ENCODE peak calls at places on chromosomes 2 and 18, in six cellular contexts. I, L, U, R, Z and D are unnamed samples.
A peak's percentile ranks its signal among the peaks of the same experiment; 100 is the strongest.

GRCh38 chr2:174593574-174594203 is 3.9 kb downstream of the WIPF1 start:
- DNase-seq in I (no peak), L (no peak), U (peak; percentile 43), R (no peak), Z (no peak), D (no peak)

GRCh38 chr2:10847008-10847407 is 34.4 kb upstream of the PDIA6 start:
- DNase-seq in I (peak; percentile 86), L (no peak), U (no peak), R (no peak), Z (no peak), D (no peak)

GRCh38 chr2:43445781-43446180 is 150.1 kb downstream of the THADA start:
- DNase-seq in I (no peak), L (no peak), U (no peak), R (no peak), Z (no peak), D (no peak)

GRCh38 chr18:31041346-31042067 is 1.0 kb downstream of the DSC3 start:
- DNase-seq in I (no peak), L (peak; percentile 23), U (peak; percentile 70), R (peak; percentile 44), Z (peak; percentile 44), D (no peak)

GRCh38 chr18:22840606-22841144 is 92.5 kb upstream of the RBBP8 start:
- DNase-seq in I (no peak), L (no peak), U (no peak), R (no peak), Z (no peak), D (no peak)

GRCh38 chr18:42174909-42175308 is 219.9 kb downstream of the PIK3C3 start:
- DNase-seq in I (no peak), L (no peak), U (peak; percentile 55), R (no peak), Z (no peak), D (no peak)

GRCh38 chr2:232028631-232029030 is 67.1 kb downstream of the DIS3L2 start:
- DNase-seq in I (peak; percentile 54), L (no peak), U (no peak), R (no peak), Z (no peak), D (no peak)

GRCh38 chr2:150267651-150268415 is 219.6 kb downstream of the RND3 start:
- DNase-seq in I (no peak), L (no peak), U (no peak), R (no peak), Z (no peak), D (no peak)

GRCh38 chr2:106099691-106100090 is 94.4 kb downstream of the UXS1 start:
- DNase-seq in I (no peak), L (no peak), U (no peak), R (no peak), Z (no peak), D (no peak)

GRCh38 chr2:30235008-30235655 is 3.8 kb downstream of the LBH start:
- DNase-seq in I (no peak), L (no peak), U (no peak), R (no peak), Z (no peak), D (no peak)

GRCh38 chr2:120323807-120324399 is 22.0 kb upstream of the INHBB start:
- DNase-seq in I (no peak), L (no peak), U (no peak), R (peak; percentile 31), Z (no peak), D (no peak)

GRCh38 chr2:74675090-74675489 is 21.0 kb downstream of the SEMA4F start:
- DNase-seq in I (no peak), L (no peak), U (no peak), R (no peak), Z (no peak), D (no peak)

GRCh38 chr2:63056309-63057065 is 5.9 kb downstream of the OTX1 start:
- DNase-seq in I (peak; percentile 30), L (no peak), U (no peak), R (no peak), Z (no peak), D (no peak)

GRCh38 chr18:32674491-32674890 is 98.3 kb downstream of the KLHL14 start:
- DNase-seq in I (no peak), L (peak; percentile 15), U (peak; percentile 31), R (no peak), Z (no peak), D (no peak)

GRCh38 chr2:85130407-85130806 is 2.8 kb upstream of the TCF7L1 start:
- DNase-seq in I (no peak), L (no peak), U (peak; percentile 20), R (no peak), Z (no peak), D (no peak)

GRCh38 chr18:25825066-25825465 is 265.3 kb downstream of the SS18 start:
- DNase-seq in I (no peak), L (no peak), U (no peak), R (no peak), Z (no peak), D (no peak)

GRCh38 chr2:12982149-12982584 is 265.4 kb downstream of the TRIB2 start:
- DNase-seq in I (no peak), L (no peak), U (no peak), R (no peak), Z (no peak), D (no peak)

GRCh38 chr2:165087933-165088901 is 115.6 kb downstream of the SCN3A start:
- DNase-seq in I (no peak), L (no peak), U (no peak), R (no peak), Z (no peak), D (no peak)
- TF ChIP-seq CTCF in I (no peak), L (no peak), U (no peak), R (no peak), Z (no peak), D (no peak)

DNA sequence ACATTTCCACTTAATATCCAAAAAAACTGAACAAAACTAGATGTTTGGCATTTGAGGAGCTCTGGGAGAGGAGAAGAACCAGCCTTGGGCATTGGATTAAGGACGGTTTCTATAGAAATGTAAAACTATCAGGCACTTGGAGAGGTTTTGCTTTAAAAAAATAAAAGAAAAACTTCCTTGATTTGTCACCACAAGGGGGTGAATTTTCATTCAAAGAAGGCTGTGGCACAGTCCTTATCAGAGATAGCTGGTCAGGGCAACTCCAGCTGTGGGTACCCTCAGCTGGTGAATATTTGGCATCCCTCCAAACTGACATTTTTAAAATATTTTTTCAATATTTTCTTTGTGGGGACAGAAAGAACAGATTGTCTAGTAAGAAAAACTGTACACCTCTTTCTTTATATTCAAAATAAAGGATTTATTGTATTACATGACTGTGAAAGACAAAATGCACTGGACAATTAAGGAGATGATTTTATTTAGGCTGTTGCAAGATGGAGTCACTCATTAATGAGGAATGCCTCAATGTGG is 46.1 kb upstream of the TBC1D8 start:
- DNase-seq in I (no peak), L (peak; percentile 15), U (no peak), R (no peak), Z (no peak), D (no peak)
- TF ChIP-seq CTCF in I (no peak), L (peak; percentile 24), U (no peak), R (peak; percentile 28), Z (no peak), D (no peak)

GRCh38 chr2:48567671-48568070 is 37.7 kb downstream of the STON1 start:
- DNase-seq in I (no peak), L (no peak), U (no peak), R (no peak), Z (no peak), D (no peak)

GRCh38 chr2:48569433-48569832 is 39.5 kb downstream of the STON1 start:
- DNase-seq in I (no peak), L (no peak), U (no peak), R (no peak), Z (no peak), D (no peak)

GRCh38 chr2:48568551-48568950 is 38.6 kb downstream of the STON1 start:
- DNase-seq in I (no peak), L (no peak), U (no peak), R (no peak), Z (no peak), D (no peak)

GRCh38 chr2:48574353-48575290 is 43.0 kb upstream of the GTF2A1L start:
- DNase-seq in I (no peak), L (no peak), U (no peak), R (no peak), Z (no peak), D (no peak)

DNA sequence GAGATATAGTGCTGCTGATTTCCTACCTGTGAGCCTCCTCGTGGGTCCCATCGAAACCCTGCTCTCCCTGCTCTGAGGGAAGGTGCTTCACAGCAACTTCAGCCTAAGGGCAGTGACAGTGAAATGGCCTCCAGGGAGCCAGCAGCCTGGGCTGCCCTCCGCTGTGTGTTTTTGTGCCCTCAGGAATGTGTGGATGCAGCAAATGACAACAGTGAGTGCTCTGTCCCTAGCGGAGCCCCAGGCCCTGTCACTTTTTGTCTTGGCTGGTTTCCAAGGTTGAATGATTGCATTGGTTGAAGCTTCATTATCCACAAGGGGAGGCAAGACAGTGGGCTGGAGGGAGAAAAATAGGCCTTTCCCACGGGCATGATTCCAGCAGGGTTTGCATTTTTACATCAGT is 42.8 kb downstream of the STON1 start:
- DNase-seq in I (no peak), L (no peak), U (no peak), R (no peak), Z (no peak), D (no peak)
- TF ChIP-seq CTCF in I (no peak), L (no peak), U (no peak), R (no peak), Z (no peak), D (no peak)

GRCh38 chr2:217837530-217837929 is 165.3 kb downstream of the TNS1 start:
- DNase-seq in I (no peak), L (no peak), U (no peak), R (no peak), Z (no peak), D (no peak)

GRCh38 chr2:217834744-217835513 is 167.9 kb downstream of the TNS1 start:
- DNase-seq in I (no peak), L (no peak), U (no peak), R (no peak), Z (peak; percentile 34), D (no peak)

GRCh38 chr2:217837001-217837491 is 165.7 kb downstream of the TNS1 start:
- DNase-seq in I (peak; percentile 89), L (no peak), U (peak; percentile 23), R (peak; percentile 22), Z (peak; percentile 86), D (peak; percentile 33)

GRCh38 chr2:217834057-217834620 is 168.7 kb downstream of the TNS1 start:
- DNase-seq in I (peak; percentile 72), L (no peak), U (no peak), R (no peak), Z (peak; percentile 57), D (no peak)

DNA sequence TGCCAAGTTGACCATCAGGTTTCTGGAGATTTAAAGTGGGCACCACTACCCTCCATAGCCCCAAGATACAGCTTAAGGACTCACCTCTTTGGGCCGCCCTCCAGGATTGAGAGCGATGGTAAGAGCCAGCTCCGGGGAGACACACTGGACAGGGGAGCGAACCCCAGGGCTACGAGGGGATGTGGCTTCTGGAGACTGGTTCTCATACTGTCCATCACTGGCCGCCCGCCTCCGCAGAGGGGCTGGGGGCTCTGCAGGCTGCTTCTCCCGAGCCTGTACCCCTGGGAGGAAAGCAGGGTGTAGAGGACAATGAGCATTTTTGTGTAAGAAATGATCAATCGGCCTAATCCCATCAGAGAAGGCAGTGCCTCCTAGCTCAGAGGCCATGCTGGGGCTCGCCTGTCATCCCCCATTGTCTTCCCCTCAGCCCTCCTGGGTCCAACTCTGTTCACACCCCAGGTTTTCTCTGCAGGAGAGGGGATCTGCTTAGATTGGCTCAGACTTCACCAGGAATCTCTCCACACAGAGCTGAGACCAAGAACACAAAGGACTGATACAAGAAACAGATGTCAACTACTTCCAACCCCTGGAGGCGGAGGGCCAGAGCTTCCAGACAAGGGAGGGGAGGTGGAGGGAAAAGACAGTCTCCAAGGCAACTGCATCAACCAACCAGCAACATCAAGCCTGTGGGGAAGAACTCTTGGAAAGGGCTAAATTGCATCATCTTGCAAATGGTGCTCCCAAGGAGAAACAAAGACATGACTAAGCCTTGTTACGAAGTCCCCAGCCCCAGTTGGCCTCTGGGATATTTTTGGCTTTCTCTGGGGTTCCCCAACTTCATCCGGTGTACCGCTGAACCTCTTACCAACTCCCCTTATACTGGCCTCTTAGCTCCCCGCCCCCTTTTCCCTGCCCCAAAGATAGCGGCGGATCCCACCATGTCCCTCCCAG is 166.6 kb downstream of the TNS1 start:
- DNase-seq in I (peak; percentile 80), L (no peak), U (peak; percentile 40), R (peak; percentile 22), Z (peak; percentile 41), D (no peak)
- TF ChIP-seq CTCF in I (no peak), L (no peak), U (no peak), R (no peak), Z (no peak), D (no peak)